ENCODE peak calls at places on chromosomes 6 and 20, in five cellular contexts. One of them, this sample, is unnamed.

GRCh38 chr6:107271208-107271790 is 156.0 kb upstream of the BEND3 start:
- DNase-seq in progenitor cell of endocrine pancreas: no peak
- DNase-seq in AG10803: no peak
- DNase-seq in amniotic stem cell: no peak
- DNase-seq in spleen: no peak
- DNase-seq in this sample: no peak

GRCh38 chr6:169867751-169868191 is 116.3 kb downstream of the ERMARD start:
- DNase-seq in progenitor cell of endocrine pancreas: no peak
- DNase-seq in AG10803: no peak
- DNase-seq in amniotic stem cell: no peak
- DNase-seq in spleen: peak
- DNase-seq in this sample: no peak

GRCh38 chr6:110421749-110422443 is 6.5 kb upstream of the DDO start:
- DNase-seq in progenitor cell of endocrine pancreas: no peak
- DNase-seq in AG10803: no peak
- DNase-seq in amniotic stem cell: no peak
- DNase-seq in spleen: no peak
- DNase-seq in this sample: no peak

GRCh38 chr20:61739832-61740118 is 325.9 kb downstream of the TAF4 start:
- DNase-seq in progenitor cell of endocrine pancreas: no peak
- DNase-seq in AG10803: no peak
- DNase-seq in amniotic stem cell: no peak
- DNase-seq in spleen: no peak
- DNase-seq in this sample: no peak

GRCh38 chr6:5942591-5942990 is 64.1 kb downstream of the NRN1 start:
- DNase-seq in progenitor cell of endocrine pancreas: no peak
- DNase-seq in AG10803: peak
- DNase-seq in amniotic stem cell: no peak
- DNase-seq in spleen: no peak
- DNase-seq in this sample: no peak

GRCh38 chr6:150599199-150600002 is at the start of gene PLEKHG1:
- DNase-seq in progenitor cell of endocrine pancreas: peak
- DNase-seq in AG10803: peak
- DNase-seq in amniotic stem cell: no peak
- DNase-seq in spleen: peak
- DNase-seq in this sample: peak

GRCh38 chr6:136539967-136540366 is 10.3 kb downstream of the MAP7 start:
- DNase-seq in progenitor cell of endocrine pancreas: no peak
- DNase-seq in AG10803: no peak
- DNase-seq in amniotic stem cell: no peak
- DNase-seq in spleen: no peak
- DNase-seq in this sample: no peak

GRCh38 chr6:20817806-20818320 is 283.6 kb downstream of the CDKAL1 start:
- DNase-seq in progenitor cell of endocrine pancreas: no peak
- DNase-seq in AG10803: no peak
- DNase-seq in amniotic stem cell: no peak
- DNase-seq in spleen: no peak
- DNase-seq in this sample: no peak

GRCh38 chr20:57581202-57582028 is 20.5 kb downstream of the PCK1 start:
- DNase-seq in progenitor cell of endocrine pancreas: no peak
- DNase-seq in AG10803: no peak
- DNase-seq in amniotic stem cell: no peak
- DNase-seq in spleen: peak
- DNase-seq in this sample: no peak

GRCh38 chr20:58646703-58647102 is 4.4 kb upstream of the STX16 start:
- DNase-seq in progenitor cell of endocrine pancreas: no peak
- DNase-seq in AG10803: no peak
- DNase-seq in amniotic stem cell: no peak
- DNase-seq in spleen: no peak
- DNase-seq in this sample: no peak

GRCh38 chr20:1001981-1002681 is at the start of gene RSPO4:
- DNase-seq in progenitor cell of endocrine pancreas: peak
- DNase-seq in AG10803: no peak
- DNase-seq in amniotic stem cell: no peak
- DNase-seq in spleen: no peak
- DNase-seq in this sample: no peak

GRCh38 chr6:15500901-15501805 is 161.7 kb downstream of the DTNBP1 start:
- DNase-seq in progenitor cell of endocrine pancreas: no peak
- DNase-seq in AG10803: no peak
- DNase-seq in amniotic stem cell: no peak
- DNase-seq in spleen: peak
- DNase-seq in this sample: no peak

GRCh38 chr6:113077794-113078193 is 730.7 kb downstream of the RFPL4B start:
- DNase-seq in progenitor cell of endocrine pancreas: no peak
- DNase-seq in AG10803: no peak
- DNase-seq in amniotic stem cell: no peak
- DNase-seq in spleen: no peak
- DNase-seq in this sample: no peak

GRCh38 chr20:58408603-58409246 is 19.7 kb downstream of the VAPB start:
- DNase-seq in progenitor cell of endocrine pancreas: no peak
- DNase-seq in AG10803: no peak
- DNase-seq in amniotic stem cell: no peak
- DNase-seq in spleen: no peak
- DNase-seq in this sample: peak

GRCh38 chr6:74969591-74970267 is 236.1 kb downstream of the COL12A1 start:
- DNase-seq in progenitor cell of endocrine pancreas: no peak
- DNase-seq in AG10803: no peak
- DNase-seq in amniotic stem cell: no peak
- DNase-seq in spleen: no peak
- DNase-seq in this sample: no peak

GRCh38 chr20:45949542-45950329 is 15.3 kb downstream of the PCIF1 start:
- DNase-seq in progenitor cell of endocrine pancreas: no peak
- DNase-seq in AG10803: no peak
- DNase-seq in amniotic stem cell: no peak
- DNase-seq in spleen: no peak
- DNase-seq in this sample: no peak

GRCh38 chr20:17936791-17937687 is 31.6 kb downstream of the SNX5 start:
- DNase-seq in progenitor cell of endocrine pancreas: no peak
- DNase-seq in AG10803: peak
- DNase-seq in amniotic stem cell: no peak
- DNase-seq in spleen: no peak
- DNase-seq in this sample: no peak

GRCh38 chr6:100166991-100167390 is 173.0 kb upstream of the MCHR2 start:
- DNase-seq in progenitor cell of endocrine pancreas: no peak
- DNase-seq in AG10803: peak
- DNase-seq in amniotic stem cell: no peak
- DNase-seq in spleen: no peak
- DNase-seq in this sample: no peak

GRCh38 chr20:43749734-43750294 is 23.0 kb upstream of the GTSF1L start:
- DNase-seq in progenitor cell of endocrine pancreas: peak
- DNase-seq in AG10803: peak
- DNase-seq in amniotic stem cell: no peak
- DNase-seq in spleen: peak
- DNase-seq in this sample: no peak

GRCh38 chr20:25062841-25063240 is 4.9 kb upstream of the ACSS1 start:
- DNase-seq in progenitor cell of endocrine pancreas: no peak
- DNase-seq in AG10803: no peak
- DNase-seq in amniotic stem cell: no peak
- DNase-seq in spleen: peak
- DNase-seq in this sample: no peak

GRCh38 chr6:136079701-136080565 is 170.2 kb downstream of the MTFR2 start:
- DNase-seq in progenitor cell of endocrine pancreas: no peak
- DNase-seq in AG10803: no peak
- DNase-seq in amniotic stem cell: no peak
- DNase-seq in spleen: no peak
- DNase-seq in this sample: no peak

GRCh38 chr6:103215835-103216234 is 1643.9 kb downstream of the HACE1 start:
- DNase-seq in progenitor cell of endocrine pancreas: no peak
- DNase-seq in AG10803: no peak
- DNase-seq in amniotic stem cell: no peak
- DNase-seq in spleen: no peak
- DNase-seq in this sample: no peak

GRCh38 chr6:43740961-43741764 is 28.8 kb upstream of the VEGFA start:
- DNase-seq in progenitor cell of endocrine pancreas: no peak
- DNase-seq in AG10803: no peak
- DNase-seq in amniotic stem cell: no peak
- DNase-seq in spleen: peak
- DNase-seq in this sample: no peak

GRCh38 chr6:134719850-134720249 is 230.1 kb downstream of the ALDH8A1 start:
- DNase-seq in progenitor cell of endocrine pancreas: no peak
- DNase-seq in AG10803: no peak
- DNase-seq in amniotic stem cell: no peak
- DNase-seq in spleen: no peak
- DNase-seq in this sample: no peak

GRCh38 chr6:43890197-43891062 is 120.4 kb downstream of the VEGFA start:
- DNase-seq in progenitor cell of endocrine pancreas: no peak
- DNase-seq in AG10803: no peak
- DNase-seq in amniotic stem cell: no peak
- DNase-seq in spleen: peak
- DNase-seq in this sample: no peak

GRCh38 chr6:116229287-116229913 is 24.5 kb downstream of the TSPYL4 start:
- DNase-seq in progenitor cell of endocrine pancreas: no peak
- DNase-seq in AG10803: peak
- DNase-seq in amniotic stem cell: peak
- DNase-seq in spleen: no peak
- DNase-seq in this sample: no peak

GRCh38 chr6:63372951-63373533 is 53.3 kb upstream of the LGSN start:
- DNase-seq in progenitor cell of endocrine pancreas: no peak
- DNase-seq in AG10803: no peak
- DNase-seq in amniotic stem cell: no peak
- DNase-seq in spleen: no peak
- DNase-seq in this sample: no peak

GRCh38 chr6:63673692-63674091 is 38.1 kb downstream of the PHF3 start:
- DNase-seq in progenitor cell of endocrine pancreas: no peak
- DNase-seq in AG10803: no peak
- DNase-seq in amniotic stem cell: no peak
- DNase-seq in spleen: no peak
- DNase-seq in this sample: no peak

GRCh38 chr6:144437105-144437504 is 152.0 kb downstream of the UTRN start:
- DNase-seq in progenitor cell of endocrine pancreas: no peak
- DNase-seq in AG10803: no peak
- DNase-seq in amniotic stem cell: no peak
- DNase-seq in spleen: no peak
- DNase-seq in this sample: no peak

GRCh38 chr6:22071655-22072054 is 225.2 kb downstream of the PRL start:
- DNase-seq in progenitor cell of endocrine pancreas: no peak
- DNase-seq in AG10803: peak
- DNase-seq in amniotic stem cell: peak
- DNase-seq in spleen: no peak
- DNase-seq in this sample: no peak

GRCh38 chr6:104526383-104526782 is 333.3 kb downstream of the HACE1 start:
- DNase-seq in progenitor cell of endocrine pancreas: no peak
- DNase-seq in AG10803: no peak
- DNase-seq in amniotic stem cell: no peak
- DNase-seq in spleen: no peak
- DNase-seq in this sample: no peak

GRCh38 chr6:123956492-123957139 is 153.0 kb downstream of the NKAIN2 start:
- DNase-seq in progenitor cell of endocrine pancreas: no peak
- DNase-seq in AG10803: no peak
- DNase-seq in amniotic stem cell: no peak
- DNase-seq in spleen: no peak
- DNase-seq in this sample: no peak

GRCh38 chr6:142378138-142378875 is 76.5 kb downstream of the ADGRG6 start:
- DNase-seq in progenitor cell of endocrine pancreas: no peak
- DNase-seq in AG10803: peak
- DNase-seq in amniotic stem cell: peak
- DNase-seq in spleen: no peak
- DNase-seq in this sample: peak

GRCh38 chr6:141260627-141261015 is 872.1 kb upstream of the GJE1 start:
- DNase-seq in progenitor cell of endocrine pancreas: no peak
- DNase-seq in AG10803: no peak
- DNase-seq in amniotic stem cell: no peak
- DNase-seq in spleen: peak
- DNase-seq in this sample: no peak

GRCh38 chr6:167575201-167575696 is 250.4 kb downstream of the TTLL2 start:
- DNase-seq in progenitor cell of endocrine pancreas: no peak
- DNase-seq in AG10803: no peak
- DNase-seq in amniotic stem cell: no peak
- DNase-seq in spleen: no peak
- DNase-seq in this sample: no peak

GRCh38 chr6:960356-960755 is 267.4 kb upstream of the EXOC2 start:
- DNase-seq in progenitor cell of endocrine pancreas: no peak
- DNase-seq in AG10803: no peak
- DNase-seq in amniotic stem cell: no peak
- DNase-seq in spleen: no peak
- DNase-seq in this sample: no peak

GRCh38 chr6:5674723-5675122 is 332.0 kb downstream of the NRN1 start:
- DNase-seq in progenitor cell of endocrine pancreas: no peak
- DNase-seq in AG10803: no peak
- DNase-seq in amniotic stem cell: no peak
- DNase-seq in spleen: no peak
- DNase-seq in this sample: no peak

GRCh38 chr6:161401910-161402309 is 128.0 kb upstream of the AGPAT4 start:
- DNase-seq in progenitor cell of endocrine pancreas: no peak
- DNase-seq in AG10803: no peak
- DNase-seq in amniotic stem cell: no peak
- DNase-seq in spleen: no peak
- DNase-seq in this sample: no peak